ENCODE peak calls at places on chromosomes 16 and 17, in ten cellular contexts. P is K562; X is cardiac fibroblast; B is activated naive CD4-positive, alpha-beta T cell; Q is A172; F is non-pigmented ciliary epithelial cell; K is SHP77; A is NCI-H345; W is WERI-Rb-1; V is fibroblast of the aortic adventitia. D is an unnamed sample.

GRCh38 chr17:17666111-17666714 is 15.0 kb upstream of the RAI1 start:
- DNase-seq in P (no peak), X (peak; percentile 76), B (no peak), Q (peak; percentile 75), F (no peak), K (peak; percentile 55), A (no peak), W (no peak), V (peak; percentile 62), D (no peak)

GRCh38 chr16:57479043-57479421 is 7.3 kb downstream of the DOK4 start:
- DNase-seq in P (no peak), X (no peak), B (no peak), Q (no peak), F (no peak), K (no peak), A (no peak), W (no peak), V (no peak), D (no peak)

GRCh38 chr16:22130528-22130927 is 31.8 kb upstream of the SDR42E2 start:
- DNase-seq in P (no peak), X (no peak), B (no peak), Q (no peak), F (no peak), K (no peak), A (no peak), W (no peak), V (no peak), D (no peak)

GRCh38 chr16:56102159-56102798 is 89.0 kb upstream of the GNAO1 start:
- DNase-seq in P (no peak), X (no peak), B (no peak), Q (no peak), F (no peak), K (peak; percentile 5), A (peak; percentile 42), W (peak; percentile 95), V (peak; percentile 1), D (peak; percentile 64)

GRCh38 chr16:68762996-68763756 is 26.1 kb downstream of the CDH1 start:
- DNase-seq in P (no peak), X (no peak), B (no peak), Q (peak; percentile 45), F (no peak), K (no peak), A (no peak), W (no peak), V (peak; percentile 59), D (no peak)

GRCh38 chr16:1141201-1141600 is 11.7 kb upstream of the CACNA1H start:
- DNase-seq in P (no peak), X (no peak), B (no peak), Q (peak; percentile 44), F (no peak), K (no peak), A (no peak), W (no peak), V (no peak), D (no peak)

GRCh38 chr17:78369791-78370381 is 8.6 kb upstream of the PGS1 start:
- DNase-seq in P (no peak), X (no peak), B (no peak), Q (no peak), F (no peak), K (no peak), A (no peak), W (no peak), V (no peak), D (no peak)

GRCh38 chr17:55845385-55845784 is 94.5 kb downstream of the PCTP start:
- DNase-seq in P (no peak), X (peak; percentile 33), B (no peak), Q (no peak), F (no peak), K (no peak), A (no peak), W (peak; percentile 68), V (peak; percentile 32), D (no peak)

GRCh38 chr17:58702045-58702476 is 9.7 kb downstream of the RAD51C start:
- DNase-seq in P (no peak), X (no peak), B (no peak), Q (no peak), F (no peak), K (no peak), A (no peak), W (no peak), V (no peak), D (no peak)

GRCh38 chr17:60720763-60721531 is 43.3 kb downstream of the BCAS3 start:
- DNase-seq in P (peak; percentile 72), X (peak; percentile 87), B (no peak), Q (peak; percentile 44), F (peak; percentile 57), K (peak; percentile 26), A (peak; percentile 56), W (peak; percentile 41), V (peak; percentile 85), D (no peak)

GRCh38 chr16:84084570-84085270 is 32.0 kb downstream of the MBTPS1 start:
- DNase-seq in P (peak; percentile 85), X (peak; percentile 74), B (peak; percentile 24), Q (peak; percentile 67), F (peak; percentile 18), K (peak; percentile 88), A (peak; percentile 43), W (peak; percentile 61), V (peak; percentile 59), D (peak; percentile 53)

GRCh38 chr17:43517161-43517560 is 29.0 kb downstream of the ETV4 start:
- DNase-seq in P (no peak), X (no peak), B (no peak), Q (no peak), F (no peak), K (no peak), A (no peak), W (no peak), V (no peak), D (no peak)

GRCh38 chr17:3647769-3648540 is 11.4 kb downstream of the CTNS start:
- DNase-seq in P (peak; percentile 31), X (peak; percentile 67), B (no peak), Q (peak; percentile 62), F (no peak), K (peak; percentile 71), A (no peak), W (peak; percentile 74), V (peak; percentile 44), D (no peak)

GRCh38 chr17:38981640-38982039 is 14.4 kb upstream of the FBXO47 start:
- DNase-seq in P (no peak), X (peak; percentile 11), B (no peak), Q (no peak), F (no peak), K (no peak), A (no peak), W (no peak), V (peak; percentile 27), D (no peak)

GRCh38 chr16:76653390-76654026 is 376.3 kb downstream of the CNTNAP4 start:
- DNase-seq in P (peak; percentile 48), X (peak; percentile 55), B (no peak), Q (peak; percentile 32), F (peak; percentile 18), K (peak; percentile 79), A (peak; percentile 15), W (peak; percentile 55), V (peak; percentile 44), D (peak; percentile 82)

GRCh38 chr16:71917900-71918299 is 22.6 kb downstream of the IST1 start:
- DNase-seq in P (no peak), X (peak; percentile 73), B (no peak), Q (peak; percentile 42), F (no peak), K (no peak), A (no peak), W (no peak), V (peak; percentile 82), D (no peak)

GRCh38 chr17:48022906-48023305 is 14.7 kb downstream of the COPZ2 start:
- DNase-seq in P (no peak), X (no peak), B (no peak), Q (no peak), F (no peak), K (no peak), A (no peak), W (no peak), V (no peak), D (no peak)

D was measured in DMS153.